ENCODE peak calls at places on chromosomes 4 and X, in five cellular contexts. Z is IMR-90, A is mesendoderm, K is H9, Y is neuronal stem cell. R is an unnamed sample.

GRCh38 chr4:187668683-187669082 is 326.9 kb upstream of the ZFP42 start:
- DNase-seq in Z (peak; percentile 83), A (no peak), K (no peak), Y (no peak), R (peak; percentile 84)

GRCh38 chr4:128385683-128386304 is 98.2 kb upstream of the PGRMC2 start:
- DNase-seq in Z (peak; percentile 80), A (peak; percentile 87), K (no peak), Y (no peak), R (peak; percentile 99)

GRCh38 chrX:39766085-39766726 is 331.6 kb downstream of the BCOR start:
- DNase-seq in Z (no peak), A (no peak), K (no peak), Y (no peak), R (no peak)

GRCh38 chr4:33975996-33976395 is 2268.3 kb downstream of the ARAP2 start:
- DNase-seq in Z (no peak), A (no peak), K (no peak), Y (no peak), R (peak; percentile 29)

GRCh38 chr4:56684320-56684719 is 3.2 kb upstream of the HOPX start:
- DNase-seq in Z (peak; percentile 37), A (no peak), K (no peak), Y (no peak), R (peak; percentile 67)

GRCh38 chr4:123250843-123251242 is 145.8 kb upstream of the SPRY1 start:
- DNase-seq in Z (peak; percentile 93), A (no peak), K (no peak), Y (no peak), R (peak; percentile 38)

GRCh38 chr4:147118523-147118922 is 172.9 kb upstream of the TTC29 start:
- DNase-seq in Z (peak; percentile 75), A (no peak), K (no peak), Y (no peak), R (peak; percentile 47)

GRCh38 chrX:96721398-96721797 is 36.8 kb downstream of the DIAPH2 start:
- DNase-seq in Z (peak; percentile 36), A (no peak), K (no peak), Y (no peak), R (peak; percentile 7)

GRCh38 chr4:183801460-183802168 is 103.5 kb upstream of the STOX2 start:
- DNase-seq in Z (no peak), A (peak; percentile 37), K (peak; percentile 51), Y (no peak), R (no peak)

GRCh38 chrX:47831788-47832187 is 4.9 kb upstream of the ZNF81 start:
- DNase-seq in Z (peak; percentile 18), A (peak; percentile 57), K (peak; percentile 58), Y (no peak), R (peak; percentile 46)

GRCh38 chr4:153538408-153539057 is 72.4 kb downstream of the TMEM131L start:
- DNase-seq in Z (peak; percentile 26), A (no peak), K (no peak), Y (no peak), R (no peak)

GRCh38 chrX:40748977-40749376 is 13.6 kb upstream of the MED14 start:
- DNase-seq in Z (no peak), A (no peak), K (no peak), Y (no peak), R (no peak)

GRCh38 chrX:121581885-121582284 is 534.5 kb downstream of the GLUD2 start:
- DNase-seq in Z (no peak), A (peak; percentile 21), K (no peak), Y (no peak), R (no peak)

GRCh38 chr4:19987746-19988145 is 264.0 kb upstream of the SLIT2 start:
- DNase-seq in Z (peak; percentile 75), A (no peak), K (no peak), Y (no peak), R (peak; percentile 20)

GRCh38 chr4:28723371-28723770 is 1862.7 kb downstream of the STIM2 start:
- DNase-seq in Z (no peak), A (peak; percentile 87), K (no peak), Y (no peak), R (no peak)

GRCh38 chrX:153646620-153647373 is at the start of gene DUSP9:
- DNase-seq in Z (no peak), A (peak; percentile 67), K (peak; percentile 80), Y (no peak), R (peak; percentile 12)

GRCh38 chr4:184196730-184197355 is 20.8 kb downstream of the ENPP6 start:
- DNase-seq in Z (no peak), A (no peak), K (no peak), Y (no peak), R (no peak)

GRCh38 chr4:83083925-83084475 is 30.5 kb downstream of the PLAC8 start:
- DNase-seq in Z (no peak), A (peak; percentile 11), K (no peak), Y (no peak), R (no peak)

GRCh38 chrX:9272166-9272565 is 192.7 kb upstream of the TBL1X start:
- DNase-seq in Z (no peak), A (no peak), K (no peak), Y (no peak), R (no peak)

GRCh38 chr4:67687639-67688038 is 13.3 kb downstream of the UBA6 start:
- DNase-seq in Z (peak; percentile 79), A (no peak), K (no peak), Y (no peak), R (peak; percentile 18)

GRCh38 chr4:100366213-100366612 is 151.6 kb downstream of the EMCN start:
- DNase-seq in Z (peak; percentile 9), A (peak; percentile 52), K (peak; percentile 31), Y (no peak), R (peak; percentile 40)

GRCh38 chrX:15789979-15790765 is at the start of gene ZRSR2:
- DNase-seq in Z (peak; percentile 78), A (peak; percentile 83), K (peak; percentile 88), Y (peak; percentile 36), R (peak; percentile 77)
- H3K4ac ChIP-seq in Z (peak within 1 kb of the TSS; percentile 82), A (no peak within 1 kb of the TSS), K (no peak within 1 kb of the TSS), Y (no peak within 1 kb of the TSS), R (no peak within 1 kb of the TSS)

DNA sequence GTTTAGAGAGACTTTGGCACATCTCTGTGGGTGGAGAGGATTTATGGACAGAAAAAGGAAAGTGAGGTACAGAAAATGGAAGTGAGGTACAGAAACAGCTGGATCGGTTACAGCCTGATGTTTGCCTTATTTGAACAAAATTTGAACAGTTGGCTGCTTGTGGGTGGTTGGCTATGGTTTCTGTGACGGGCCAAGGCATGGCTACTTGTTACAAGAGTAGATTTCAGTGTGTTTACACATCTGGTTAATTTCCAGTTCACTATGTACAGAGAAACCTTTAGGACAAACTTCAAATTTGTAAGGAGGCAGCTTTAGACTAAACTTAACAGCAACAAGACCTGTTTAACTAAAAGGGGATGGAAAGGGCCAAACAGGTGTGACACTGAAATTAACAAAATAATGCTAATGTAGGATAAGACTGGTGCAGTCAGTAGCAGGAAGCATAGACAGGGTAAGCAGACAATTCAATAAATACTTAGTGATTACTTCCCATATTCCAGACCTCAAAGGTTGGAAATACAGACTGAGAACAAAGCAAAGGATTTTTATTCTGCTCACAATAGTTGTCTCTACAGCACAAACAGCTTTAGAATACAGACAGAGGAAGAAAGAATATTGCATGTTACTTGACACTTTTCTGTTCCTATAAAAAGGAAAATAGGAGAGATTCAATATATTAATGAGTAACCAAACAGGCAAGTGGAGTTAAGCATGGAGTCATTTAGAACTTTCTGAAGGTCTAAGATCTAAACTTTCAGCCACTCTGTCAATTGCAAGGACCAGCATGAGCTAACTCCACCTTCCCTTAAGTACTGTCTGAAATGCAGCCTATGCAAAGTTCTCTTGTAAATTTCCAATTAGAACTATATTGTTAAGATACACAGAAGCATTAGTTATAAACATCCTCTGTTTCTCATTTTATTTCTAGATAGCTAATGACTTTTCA is 294.4 kb upstream of the FAT4 start:
- DNase-seq in Z (no peak), A (no peak), K (no peak), Y (no peak), R (no peak)
- H3K18ac ChIP-seq in Z (no peak overlapping the region), A (no peak overlapping the region), K (no peak overlapping the region), Y (no peak overlapping the region), R (no peak overlapping the region)

DNA sequence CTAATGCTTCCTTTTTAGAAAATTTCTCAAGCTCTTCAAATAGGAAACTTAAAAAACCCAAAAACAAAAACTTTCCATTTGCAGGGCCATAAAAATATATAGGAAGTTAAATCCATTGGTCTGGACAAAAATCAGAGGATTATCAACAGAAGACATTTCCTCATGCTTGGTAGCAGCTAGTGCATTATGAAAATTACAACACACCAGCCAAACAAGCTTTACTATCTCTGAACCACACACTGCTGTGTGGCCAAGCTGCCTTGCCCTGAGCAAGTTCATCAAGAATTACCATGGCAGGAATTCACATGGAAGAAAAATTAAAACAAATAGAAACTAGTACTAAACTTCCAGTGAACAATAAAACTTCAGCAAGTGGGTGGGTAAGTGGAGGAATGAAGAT is 3.6 kb downstream of the USP46 start:
- DNase-seq in Z (no peak), A (no peak), K (no peak), Y (no peak), R (no peak)
- H3K4ac ChIP-seq in Z (no peak overlapping the region), A (no peak overlapping the region), K (no peak overlapping the region), Y (no peak overlapping the region), R (no peak overlapping the region)

GRCh38 chr4:38080061-38080531 is 119.9 kb downstream of the PTTG2 start:
- DNase-seq in Z (no peak), A (no peak), K (no peak), Y (no peak), R (no peak)

GRCh38 chr4:38078590-38079381 is 118.6 kb downstream of the PTTG2 start:
- DNase-seq in Z (peak; percentile 94), A (no peak), K (no peak), Y (no peak), R (peak; percentile 94)

GRCh38 chr4:38075370-38076152 is 115.4 kb downstream of the PTTG2 start:
- DNase-seq in Z (peak; percentile 43), A (no peak), K (no peak), Y (no peak), R (peak; percentile 71)

GRCh38 chr4:38076153-38076669 is 116.0 kb downstream of the PTTG2 start:
- DNase-seq in Z (no peak), A (no peak), K (no peak), Y (no peak), R (no peak)

GRCh38 chr4:38077791-38078489 is 117.7 kb downstream of the PTTG2 start:
- DNase-seq in Z (no peak), A (no peak), K (no peak), Y (no peak), R (no peak)
- H3K18ac ChIP-seq in Z (peak overlapping the region; percentile 98), A (no peak overlapping the region), K (no peak overlapping the region), Y (no peak overlapping the region), R (peak overlapping the region; percentile 92)

DNA sequence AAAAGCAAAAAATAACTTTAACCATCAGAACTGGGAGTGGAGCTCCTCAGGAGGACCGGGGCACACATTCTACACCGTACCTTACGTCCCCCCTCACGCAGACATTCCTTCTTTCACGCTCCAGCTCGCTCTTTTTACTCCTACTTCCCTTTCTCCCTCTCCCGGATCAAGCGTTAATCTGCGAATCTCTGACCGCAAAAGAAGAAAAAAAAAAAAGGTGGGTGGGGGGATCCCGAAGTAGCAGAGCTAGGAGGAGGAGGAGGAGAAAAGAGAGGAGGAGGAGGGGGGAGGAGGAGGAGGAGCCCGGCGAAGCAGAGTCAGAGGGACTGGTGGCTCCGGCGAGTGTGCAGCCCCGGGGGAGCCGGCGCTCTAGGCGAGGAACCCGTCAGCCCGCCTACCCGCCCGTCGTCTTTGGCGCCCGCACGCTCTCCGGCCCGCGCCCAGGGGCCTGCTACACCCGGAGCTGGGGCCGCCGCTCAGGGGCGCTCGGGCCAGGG is at the start of gene NHSL2:
- DNase-seq in Z (peak; percentile 6), A (peak; percentile 66), K (peak; percentile 67), Y (peak; percentile 37), R (peak; percentile 40)
- H3K4ac ChIP-seq in Z (no peak within 1 kb of the TSS), A (peak within 1 kb of the TSS; percentile 74), K (no peak within 1 kb of the TSS), Y (no peak within 1 kb of the TSS), R (peak within 1 kb of the TSS; percentile 16)